ENCODE peak calls at places on chromosomes 6 and 20, in ten cellular contexts. I, J, X, G, T, Q, Z, M, E and W are unnamed samples.
A peak's percentile ranks its signal among the peaks of the same experiment; 100 is the strongest.

GRCh38 chr6:163820745-163821456 is 406.4 kb downstream of the QKI start:
- DNase-seq in Q (no peak), X (no peak), T (no peak), M (no peak), G (no peak), Z (no peak), E (no peak), I (no peak), J (no peak), W (peak; percentile 89)

GRCh38 chr6:135826225-135826804 is 25.2 kb upstream of the PDE7B start:
- DNase-seq in T (no peak), I (no peak), M (no peak), Z (no peak), X (no peak), E (no peak), G (no peak), Q (no peak), J (no peak), W (no peak)

GRCh38 chr6:168201383-168201782 is 118.2 kb downstream of the DACT2 start:
- DNase-seq in I (peak; percentile 28), G (no peak), X (peak; percentile 31), J (no peak), T (no peak), Z (peak; percentile 23), Q (no peak), M (peak; percentile 35), E (peak; percentile 12), W (no peak)

GRCh38 chr6:88361298-88361697 is 195.2 kb upstream of the CNR1 start:
- DNase-seq in J (no peak), T (no peak), Z (no peak), M (no peak), I (no peak), E (no peak), X (no peak), G (no peak), Q (no peak), W (no peak)

GRCh38 chr6:53410508-53411258 is 61.9 kb upstream of the ELOVL5 start:
- DNase-seq in E (peak; percentile 28), X (peak; percentile 29), G (peak; percentile 13), M (peak; percentile 33), Q (no peak), Z (peak; percentile 74), I (no peak), T (no peak), J (no peak), W (no peak)

GRCh38 chr6:14240411-14241166 is 123.0 kb downstream of the CD83 start:
- DNase-seq in M (no peak), J (no peak), Z (peak; percentile 20), I (no peak), T (peak; percentile 11), E (no peak), Q (no peak), G (no peak), X (no peak), W (no peak)

GRCh38 chr6:97141756-97142155 is 141.3 kb downstream of the MMS22L start:
- DNase-seq in T (no peak), E (no peak), Q (no peak), I (no peak), X (no peak), J (no peak), M (no peak), Z (no peak), G (no peak), W (no peak)

GRCh38 chr20:6519556-6519955 is 247.9 kb upstream of the BMP2 start:
- DNase-seq in M (no peak), G (no peak), E (no peak), X (no peak), J (no peak), Q (no peak), Z (no peak), T (no peak), I (no peak), W (no peak)

GRCh38 chr6:48476257-48476656 is 365.3 kb upstream of the PTCHD4 start:
- DNase-seq in M (no peak), T (no peak), I (no peak), G (no peak), Q (no peak), Z (no peak), J (no peak), E (no peak), X (no peak), W (no peak)

GRCh38 chr6:37283268-37283667 is 25.3 kb upstream of the TMEM217 start:
- DNase-seq in M (no peak), T (no peak), I (no peak), Q (no peak), G (no peak), Z (no peak), J (no peak), X (no peak), E (no peak), W (no peak)

GRCh38 chr6:35047265-35048011 is 93.7 kb downstream of the TCP11 start:
- DNase-seq in M (no peak), Q (no peak), Z (no peak), G (no peak), T (no peak), J (no peak), E (no peak), I (peak; percentile 71), X (peak; percentile 26), W (no peak)

DNA sequence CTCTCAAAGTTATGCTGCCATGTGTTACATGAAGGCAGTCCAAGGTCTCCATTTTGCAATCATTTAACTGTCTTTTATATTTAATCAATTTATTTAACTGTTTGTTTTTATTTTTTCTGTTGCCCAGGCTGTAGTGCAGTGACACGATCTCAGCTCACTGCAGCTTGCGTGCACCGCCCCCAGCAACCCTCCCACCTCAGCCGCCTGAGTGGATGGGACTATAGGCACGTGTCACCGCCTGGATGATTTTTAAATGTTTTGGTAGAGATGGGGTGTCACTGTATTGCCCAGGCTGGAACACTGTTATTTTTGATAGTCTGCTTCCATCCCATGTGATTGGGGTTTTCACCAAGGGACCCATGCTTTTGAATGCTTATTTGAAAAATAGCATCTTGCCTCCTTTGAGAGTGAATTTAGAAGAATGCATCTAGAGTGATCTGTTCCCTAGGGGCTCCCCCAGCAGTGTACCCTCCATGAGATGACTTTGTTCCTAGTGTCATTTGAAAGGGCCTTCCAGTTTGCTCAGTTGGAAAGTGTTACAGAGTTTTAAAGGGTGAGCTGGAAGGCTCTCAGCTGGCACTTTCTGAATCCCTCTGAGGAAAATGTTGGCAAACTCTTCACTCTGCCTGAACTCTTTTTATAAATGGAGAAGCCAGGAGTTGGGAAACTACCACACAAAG is 143.3 kb downstream of the JARID2 start:
- DNase-seq in Z (no peak), M (no peak), E (no peak), G (no peak), J (no peak), X (no peak), I (peak; percentile 72), Q (no peak), T (no peak), W (no peak)
- H3K4me3 ChIP-seq in Z (no peak overlapping the region), M (no peak overlapping the region), E (no peak overlapping the region), G (no peak overlapping the region), J (no peak overlapping the region), X (no peak overlapping the region), I (no peak overlapping the region), Q (no peak overlapping the region), T (no peak overlapping the region), W (no peak overlapping the region)

DNA sequence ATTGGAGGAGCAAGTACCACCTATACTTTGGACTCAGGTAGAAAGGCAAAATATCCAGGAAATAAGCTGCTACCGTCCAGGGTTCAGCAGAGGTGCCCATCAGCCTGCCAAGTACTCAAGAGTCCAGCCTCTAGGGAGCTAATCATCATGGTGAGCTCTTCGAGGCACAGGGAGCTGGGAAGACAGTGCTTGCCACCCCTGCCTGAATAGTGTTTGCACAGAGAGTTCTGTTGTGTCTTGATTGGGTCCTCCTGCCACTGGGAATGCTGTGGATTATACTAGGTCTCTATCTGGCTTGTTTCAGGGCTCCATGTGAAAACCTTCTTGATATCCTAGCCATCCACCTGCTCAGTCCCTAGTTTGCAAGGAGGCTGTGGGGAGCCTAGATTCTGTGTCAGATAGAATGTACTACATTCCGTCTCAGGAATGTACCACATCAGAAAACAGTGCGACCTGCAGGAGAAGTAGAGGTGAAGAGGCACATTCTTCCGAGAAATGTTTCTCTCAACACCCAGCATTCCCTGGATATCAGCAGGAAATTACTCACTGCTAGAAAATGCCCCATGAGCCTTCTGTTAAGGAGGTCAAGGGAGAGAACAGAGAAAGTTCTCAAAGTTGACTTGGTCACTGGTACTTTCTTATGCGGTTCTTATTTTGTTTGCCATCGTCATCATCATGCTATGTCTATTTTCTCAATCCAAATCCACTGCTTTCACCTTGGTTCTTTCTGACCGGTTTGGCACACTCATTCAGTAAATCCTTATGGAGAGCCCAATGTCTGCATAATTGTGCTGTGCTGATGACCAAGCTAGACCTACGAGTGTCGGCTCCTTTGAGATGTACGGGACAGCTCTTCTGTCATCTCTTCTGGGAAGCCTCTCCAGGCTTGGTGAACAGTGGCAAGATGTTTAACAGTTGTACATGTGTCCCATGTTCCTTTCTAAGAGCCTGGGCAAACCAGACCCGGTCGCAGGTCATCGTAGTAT is 30.7 kb downstream of the PTPN1 start:
- DNase-seq in X (no peak), Q (no peak), M (no peak), G (no peak), T (no peak), I (no peak), Z (no peak), J (no peak), E (peak; percentile 36), W (no peak)
- TF ChIP-seq EP300 in X (no peak), Q (no peak), M (no peak), G (peak; percentile 55), T (no peak), I (no peak), Z (no peak), J (peak; percentile 10), E (no peak), W (peak; percentile 21)

GRCh38 chr6:47405273-47405672 is 72.3 kb upstream of the CD2AP start:
- DNase-seq in I (no peak), Q (no peak), T (no peak), Z (no peak), M (peak; percentile 35), X (peak; percentile 90), J (no peak), G (no peak), E (no peak), W (no peak)
- H3K27ac ChIP-seq in I (no peak overlapping the region), Q (no peak overlapping the region), T (no peak overlapping the region), Z (no peak overlapping the region), M (peak overlapping the region; percentile 41), X (peak overlapping the region; percentile 73), J (no peak overlapping the region), G (no peak overlapping the region), E (peak overlapping the region; percentile 54), W (no peak overlapping the region)

GRCh38 chr20:35699914-35700624 is 864 bp downstream of the ROMO1 start:
- DNase-seq in I (peak; percentile 11), Q (no peak), J (no peak), X (no peak), T (no peak), M (no peak), E (no peak), G (no peak), Z (no peak), W (no peak)

GRCh38 chr20:35698298-35699126 is 640 bp downstream of the NFS1 start:
- DNase-seq in T (peak; percentile 50), I (peak; percentile 53), E (peak; percentile 33), Q (no peak), Z (peak; percentile 64), M (peak; percentile 17), G (no peak), J (no peak), X (no peak), W (no peak)

GRCh38 chr20:35699127-35699913 is at the start of the genes NFS1 and ROMO1:
- DNase-seq in Q (peak; percentile 71), E (peak; percentile 91), G (peak; percentile 79), T (peak; percentile 90), M (peak; percentile 86), X (peak; percentile 87), I (peak; percentile 92), Z (peak; percentile 93), J (peak; percentile 93), W (peak; percentile 96)

GRCh38 chr20:35702051-35702823 is 3.0 kb downstream of the ROMO1 start:
- DNase-seq in X (no peak), M (no peak), G (no peak), E (no peak), J (no peak), Z (no peak), Q (no peak), T (no peak), I (peak; percentile 46), W (no peak)

GRCh38 chr20:35700625-35701148 is 1.5 kb downstream of the ROMO1 start:
- DNase-seq in I (peak; percentile 59), J (no peak), G (no peak), T (no peak), Q (no peak), M (peak; percentile 18), X (no peak), Z (no peak), E (peak; percentile 22), W (no peak)
- H3K4me3 ChIP-seq in I (no peak overlapping the region), J (peak overlapping the region; percentile 81), G (no peak overlapping the region), T (no peak overlapping the region), Q (no peak overlapping the region), M (no peak overlapping the region), X (no peak overlapping the region), Z (peak overlapping the region; percentile 96), E (peak overlapping the region; percentile 90), W (no peak overlapping the region)